ENCODE peak calls at places on chromosomes 7 and 10, in seven cellular contexts. One of them, this sample, is unnamed. For H3K4me1, the result is how much of the 10 kb centered on the place peaks cover.

GRCh38 chr7:14698239-14698638 is 204.3 kb downstream of the DGKB start:
- DNase-seq in tibial nerve: no peak
- DNase-seq in tibial artery: no peak
- DNase-seq in upper lobe of right lung: no peak
- DNase-seq in CD8-positive, alpha-beta memory T cell: no peak
- DNase-seq in stomach: no peak
- DNase-seq in pancreas: no peak
- DNase-seq in this sample: peak

GRCh38 chr10:14414901-14415300 is 84.2 kb upstream of the FRMD4A start:
- DNase-seq in tibial artery: no peak
- DNase-seq in upper lobe of right lung: no peak
- DNase-seq in pancreas: no peak
- DNase-seq in tibial nerve: no peak
- DNase-seq in stomach: no peak
- DNase-seq in CD8-positive, alpha-beta memory T cell: no peak
- DNase-seq in this sample: no peak

GRCh38 chr7:24233386-24233785 is 50.6 kb upstream of the NPY start:
- DNase-seq in tibial artery: no peak
- DNase-seq in pancreas: no peak
- DNase-seq in tibial nerve: no peak
- DNase-seq in CD8-positive, alpha-beta memory T cell: no peak
- DNase-seq in stomach: no peak
- DNase-seq in upper lobe of right lung: no peak
- DNase-seq in this sample: no peak

GRCh38 chr10:110485541-110485940 is 12.2 kb upstream of the DUSP5 start:
- DNase-seq in upper lobe of right lung: no peak
- DNase-seq in pancreas: no peak
- DNase-seq in stomach: no peak
- DNase-seq in CD8-positive, alpha-beta memory T cell: no peak
- DNase-seq in tibial nerve: no peak
- DNase-seq in tibial artery: no peak
- DNase-seq in this sample: no peak

GRCh38 chr7:43363429-43363894 is 219.4 kb upstream of the STK17A start:
- DNase-seq in tibial nerve: no peak
- DNase-seq in pancreas: no peak
- DNase-seq in stomach: no peak
- DNase-seq in tibial artery: no peak
- DNase-seq in CD8-positive, alpha-beta memory T cell: no peak
- DNase-seq in upper lobe of right lung: no peak
- DNase-seq in this sample: no peak

GRCh38 chr10:73648975-73649829 is 6.6 kb downstream of the SYNPO2L start:
- DNase-seq in stomach: no peak
- DNase-seq in tibial nerve: no peak
- DNase-seq in pancreas: no peak
- DNase-seq in tibial artery: no peak
- DNase-seq in CD8-positive, alpha-beta memory T cell: no peak
- DNase-seq in upper lobe of right lung: no peak
- DNase-seq in this sample: no peak

GRCh38 chr7:28002638-28003037 is 178.0 kb downstream of the JAZF1 start:
- DNase-seq in tibial artery: no peak
- DNase-seq in tibial nerve: no peak
- DNase-seq in upper lobe of right lung: no peak
- DNase-seq in pancreas: no peak
- DNase-seq in CD8-positive, alpha-beta memory T cell: no peak
- DNase-seq in stomach: no peak
- DNase-seq in this sample: no peak

GRCh38 chr10:80900661-80901060 is 363.0 kb downstream of the SH2D4B start:
- DNase-seq in stomach: no peak
- DNase-seq in CD8-positive, alpha-beta memory T cell: no peak
- DNase-seq in upper lobe of right lung: no peak
- DNase-seq in pancreas: no peak
- DNase-seq in tibial artery: no peak
- DNase-seq in tibial nerve: no peak
- DNase-seq in this sample: no peak

GRCh38 chr10:117677239-117677638 is 134.7 kb downstream of the EMX2 start:
- DNase-seq in CD8-positive, alpha-beta memory T cell: no peak
- DNase-seq in tibial nerve: no peak
- DNase-seq in tibial artery: no peak
- DNase-seq in stomach: no peak
- DNase-seq in upper lobe of right lung: no peak
- DNase-seq in pancreas: no peak
- DNase-seq in this sample: no peak

GRCh38 chr7:27064681-27065080 is 31.1 kb downstream of the HOXA1 start:
- DNase-seq in pancreas: no peak
- DNase-seq in upper lobe of right lung: no peak
- DNase-seq in tibial nerve: no peak
- DNase-seq in stomach: no peak
- DNase-seq in tibial artery: no peak
- DNase-seq in CD8-positive, alpha-beta memory T cell: no peak
- DNase-seq in this sample: no peak

GRCh38 chr10:87634311-87634710 is 25.4 kb upstream of the PAPSS2 start:
- DNase-seq in stomach: no peak
- DNase-seq in CD8-positive, alpha-beta memory T cell: no peak
- DNase-seq in pancreas: no peak
- DNase-seq in tibial artery: no peak
- DNase-seq in tibial nerve: no peak
- DNase-seq in upper lobe of right lung: no peak
- DNase-seq in this sample: no peak

GRCh38 chr10:73522263-73522662 is 26.4 kb upstream of the PPP3CB start:
- DNase-seq in tibial nerve: no peak
- DNase-seq in tibial artery: no peak
- DNase-seq in stomach: no peak
- DNase-seq in CD8-positive, alpha-beta memory T cell: no peak
- DNase-seq in pancreas: no peak
- DNase-seq in upper lobe of right lung: no peak
- DNase-seq in this sample: no peak

GRCh38 chr10:9707205-9707604 is 1310.5 kb upstream of the CELF2 start:
- DNase-seq in tibial nerve: no peak
- DNase-seq in upper lobe of right lung: no peak
- DNase-seq in stomach: no peak
- DNase-seq in tibial artery: no peak
- DNase-seq in CD8-positive, alpha-beta memory T cell: no peak
- DNase-seq in pancreas: no peak
- DNase-seq in this sample: no peak

GRCh38 chr10:16509996-16510395 is 11.7 kb downstream of the C1QL3 start:
- DNase-seq in upper lobe of right lung: no peak
- DNase-seq in tibial nerve: no peak
- DNase-seq in CD8-positive, alpha-beta memory T cell: no peak
- DNase-seq in stomach: no peak
- DNase-seq in pancreas: no peak
- DNase-seq in tibial artery: no peak
- DNase-seq in this sample: no peak

GRCh38 chr7:17746131-17746530 is 194.2 kb downstream of the SNX13 start:
- DNase-seq in pancreas: no peak
- DNase-seq in tibial artery: no peak
- DNase-seq in stomach: no peak
- DNase-seq in tibial nerve: no peak
- DNase-seq in CD8-positive, alpha-beta memory T cell: no peak
- DNase-seq in upper lobe of right lung: no peak
- DNase-seq in this sample: no peak

GRCh38 chr10:95478935-95479334 is 82.2 kb downstream of the SORBS1 start:
- DNase-seq in stomach: no peak
- DNase-seq in upper lobe of right lung: no peak
- DNase-seq in tibial artery: no peak
- DNase-seq in CD8-positive, alpha-beta memory T cell: no peak
- DNase-seq in pancreas: no peak
- DNase-seq in tibial nerve: no peak
- DNase-seq in this sample: no peak

GRCh38 chr7:131111081-131111576 is 216.5 kb upstream of the MKLN1 start:
- DNase-seq in pancreas: no peak
- DNase-seq in tibial nerve: no peak
- DNase-seq in upper lobe of right lung: no peak
- DNase-seq in CD8-positive, alpha-beta memory T cell: no peak
- DNase-seq in tibial artery: no peak
- DNase-seq in stomach: no peak
- DNase-seq in this sample: peak

GRCh38 chr10:42961156-42961589 is 115.7 kb upstream of the RET start:
- DNase-seq in upper lobe of right lung: peak
- DNase-seq in tibial nerve: no peak
- DNase-seq in stomach: peak
- DNase-seq in pancreas: no peak
- DNase-seq in tibial artery: peak
- DNase-seq in CD8-positive, alpha-beta memory T cell: no peak
- DNase-seq in this sample: no peak

GRCh38 chr10:34187201-34187600 is 627.9 kb downstream of the PARD3 start:
- DNase-seq in upper lobe of right lung: no peak
- DNase-seq in tibial nerve: no peak
- DNase-seq in stomach: no peak
- DNase-seq in tibial artery: no peak
- DNase-seq in pancreas: no peak
- DNase-seq in CD8-positive, alpha-beta memory T cell: no peak
- DNase-seq in this sample: no peak

GRCh38 chr10:34186013-34186412 is 629.1 kb downstream of the PARD3 start:
- DNase-seq in tibial artery: no peak
- DNase-seq in pancreas: no peak
- DNase-seq in tibial nerve: no peak
- DNase-seq in CD8-positive, alpha-beta memory T cell: no peak
- DNase-seq in upper lobe of right lung: no peak
- DNase-seq in stomach: no peak
- DNase-seq in this sample: no peak

GRCh38 chr10:34186740-34187139 is 628.4 kb downstream of the PARD3 start:
- DNase-seq in CD8-positive, alpha-beta memory T cell: no peak
- DNase-seq in pancreas: no peak
- DNase-seq in tibial artery: no peak
- DNase-seq in upper lobe of right lung: no peak
- DNase-seq in stomach: no peak
- DNase-seq in tibial nerve: no peak
- DNase-seq in this sample: no peak

GRCh38 chr10:34183397-34183796 is 631.7 kb downstream of the PARD3 start:
- DNase-seq in pancreas: no peak
- DNase-seq in upper lobe of right lung: no peak
- DNase-seq in tibial nerve: no peak
- DNase-seq in stomach: no peak
- DNase-seq in tibial artery: no peak
- DNase-seq in CD8-positive, alpha-beta memory T cell: no peak
- DNase-seq in this sample: no peak

DNA sequence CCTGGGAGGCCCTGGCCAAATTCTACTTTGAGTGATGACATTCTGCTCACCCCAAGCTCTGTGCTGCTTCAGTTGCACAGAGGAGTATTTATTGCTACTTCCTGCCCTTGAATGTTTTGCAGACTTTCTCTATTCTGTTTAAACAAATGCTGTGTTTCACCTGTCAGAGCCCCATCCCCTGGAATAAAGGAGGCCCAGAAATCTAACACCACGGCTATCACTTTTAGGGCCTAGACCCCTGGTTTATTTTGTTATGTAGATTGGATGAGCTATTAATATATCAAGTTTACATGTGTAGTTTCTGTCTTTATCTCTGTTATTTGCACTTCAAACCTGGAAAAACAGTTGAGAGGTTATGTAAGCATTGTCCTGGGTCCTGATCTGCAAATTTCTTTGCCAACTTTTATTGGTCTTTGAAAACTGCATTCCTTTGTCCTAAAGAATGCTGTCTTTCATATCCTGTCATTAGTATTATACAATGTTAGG is 630.2 kb downstream of the PARD3 start:
- DNase-seq in upper lobe of right lung: no peak
- DNase-seq in CD8-positive, alpha-beta memory T cell: no peak
- DNase-seq in pancreas: no peak
- DNase-seq in tibial artery: no peak
- DNase-seq in stomach: no peak
- DNase-seq in tibial nerve: no peak
- DNase-seq in this sample: no peak
- H3K4me1 ChIP-seq in upper lobe of right lung: under half
- H3K4me1 ChIP-seq in CD8-positive, alpha-beta memory T cell: under half
- H3K4me1 ChIP-seq in pancreas: under half
- H3K4me1 ChIP-seq in tibial artery: under half
- H3K4me1 ChIP-seq in stomach: under half
- H3K4me1 ChIP-seq in tibial nerve: under half
- H3K4me1 ChIP-seq in this sample: under half

GRCh38 chr10:6473901-6474370 is 106.1 kb downstream of the PRKCQ start:
- DNase-seq in upper lobe of right lung: no peak
- DNase-seq in pancreas: no peak
- DNase-seq in CD8-positive, alpha-beta memory T cell: peak
- DNase-seq in tibial artery: no peak
- DNase-seq in tibial nerve: no peak
- DNase-seq in stomach: no peak
- DNase-seq in this sample: peak
- H3K4me3 ChIP-seq in upper lobe of right lung: no peak
- H3K4me3 ChIP-seq in pancreas: no peak
- H3K4me3 ChIP-seq in CD8-positive, alpha-beta memory T cell: peak
- H3K4me3 ChIP-seq in tibial artery: no peak
- H3K4me3 ChIP-seq in tibial nerve: no peak
- H3K4me3 ChIP-seq in stomach: no peak
- H3K4me3 ChIP-seq in this sample: peak

GRCh38 chr10:79417731-79418130 is 27.7 kb downstream of the ZCCHC24 start:
- DNase-seq in CD8-positive, alpha-beta memory T cell: no peak
- DNase-seq in upper lobe of right lung: no peak
- DNase-seq in tibial nerve: no peak
- DNase-seq in tibial artery: peak
- DNase-seq in pancreas: no peak
- DNase-seq in stomach: no peak
- DNase-seq in this sample: no peak
- H3K4me1 ChIP-seq in CD8-positive, alpha-beta memory T cell: under half
- H3K4me1 ChIP-seq in upper lobe of right lung: half or more
- H3K4me1 ChIP-seq in tibial nerve: under half
- H3K4me1 ChIP-seq in tibial artery: under half
- H3K4me1 ChIP-seq in pancreas: under half
- H3K4me1 ChIP-seq in stomach: half or more
- H3K4me1 ChIP-seq in this sample: under half

GRCh38 chr10:29119374-29119773 is 169.5 kb upstream of the LYZL1 start:
- DNase-seq in stomach: peak
- DNase-seq in CD8-positive, alpha-beta memory T cell: no peak
- DNase-seq in pancreas: no peak
- DNase-seq in upper lobe of right lung: no peak
- DNase-seq in tibial artery: no peak
- DNase-seq in tibial nerve: no peak
- DNase-seq in this sample: peak
- H3K4me3 ChIP-seq in stomach: no peak
- H3K4me3 ChIP-seq in CD8-positive, alpha-beta memory T cell: no peak
- H3K4me3 ChIP-seq in pancreas: no peak
- H3K4me3 ChIP-seq in upper lobe of right lung: no peak
- H3K4me3 ChIP-seq in tibial artery: no peak
- H3K4me3 ChIP-seq in tibial nerve: no peak
- H3K4me3 ChIP-seq in this sample: no peak

DNA sequence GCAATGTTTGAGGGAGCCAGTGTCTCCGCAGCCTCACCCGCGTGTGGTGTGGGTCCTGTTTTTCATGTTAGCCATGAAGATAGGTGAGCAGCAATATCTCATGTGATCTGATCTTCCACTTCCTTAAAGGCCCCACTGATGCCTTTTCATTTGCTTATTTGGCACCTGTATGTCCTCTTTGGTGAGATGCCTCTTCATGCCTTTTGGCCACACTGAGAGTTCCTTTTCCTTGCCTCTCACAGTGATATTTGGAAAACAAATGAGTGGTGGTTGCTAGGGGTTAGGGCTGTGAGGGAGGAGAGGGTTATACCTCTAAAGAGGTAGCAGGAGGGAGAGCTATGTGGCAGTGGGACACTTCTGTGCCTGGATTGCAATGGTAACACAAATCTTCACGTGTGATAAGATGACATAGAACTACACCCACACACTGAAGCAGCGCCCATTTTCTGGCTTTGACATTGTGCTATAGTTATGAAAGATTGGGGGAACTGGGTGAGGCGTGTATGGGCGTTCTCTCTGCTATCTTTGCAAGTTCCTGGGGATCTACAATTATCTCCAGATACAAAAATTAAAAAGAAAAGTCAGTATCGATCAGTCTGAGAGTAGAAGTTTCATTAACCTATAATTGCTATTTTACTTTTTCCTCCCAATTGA is 90.5 kb upstream of the TNS3 start:
- DNase-seq in CD8-positive, alpha-beta memory T cell: no peak
- DNase-seq in pancreas: no peak
- DNase-seq in tibial nerve: no peak
- DNase-seq in stomach: no peak
- DNase-seq in tibial artery: no peak
- DNase-seq in upper lobe of right lung: no peak
- DNase-seq in this sample: no peak
- H3K4me1 ChIP-seq in CD8-positive, alpha-beta memory T cell: under half
- H3K4me1 ChIP-seq in pancreas: under half
- H3K4me1 ChIP-seq in tibial nerve: under half
- H3K4me1 ChIP-seq in stomach: under half
- H3K4me1 ChIP-seq in tibial artery: under half
- H3K4me1 ChIP-seq in upper lobe of right lung: under half
- H3K4me1 ChIP-seq in this sample: under half